ENCODE peak calls at places on chromosome 1, in four cellular contexts. L is GM12864, K is adrenal gland, O is fibroblast of lung. A is an unnamed sample.

GRCh38 chr1:230832466-230832865 is 35.9 kb downstream of the C1orf198 start:
- DNase-seq in O (peak; percentile 41), K (no peak), L (no peak), A (no peak)

GRCh38 chr1:79815115-79815514 is 808.6 kb upstream of the ADGRL4 start:
- DNase-seq in O (peak; percentile 11), K (no peak), L (no peak), A (no peak)

GRCh38 chr1:159938905-159939587 is 6.4 kb downstream of the IGSF9 start:
- DNase-seq in K (no peak), O (no peak), L (no peak), A (no peak)

GRCh38 chr1:217620814-217621213 is 10.1 kb downstream of the GPATCH2 start:
- DNase-seq in O (no peak), K (no peak), L (peak; percentile 66), A (no peak)

GRCh38 chr1:207024202-207025143 is 8.1 kb downstream of the C1orf116 start:
- DNase-seq in L (no peak), O (peak; percentile 69), K (peak; percentile 81), A (no peak)

GRCh38 chr1:41683681-41684500 is 199.4 kb upstream of the EDN2 start:
- DNase-seq in O (peak; percentile 46), L (no peak), K (no peak), A (no peak)

GRCh38 chr1:177937174-177937770 is 32.6 kb downstream of the SEC16B start:
- DNase-seq in O (no peak), L (no peak), K (no peak), A (no peak)

GRCh38 chr1:150410582-150411101 is 46.7 kb downstream of the RPRD2 start:
- DNase-seq in O (peak; percentile 54), L (no peak), K (peak; percentile 40), A (no peak)

GRCh38 chr1:154971341-154971998 is 923 bp upstream of the SHC1 start:
- DNase-seq in K (peak; percentile 72), O (no peak), L (no peak), A (no peak)

GRCh38 chr1:221449801-221450470 is 292.0 kb downstream of the DUSP10 start:
- DNase-seq in K (no peak), O (peak; percentile 71), L (no peak), A (no peak)

GRCh38 chr1:210376836-210377377 is 48.2 kb downstream of the HHAT start:
- DNase-seq in L (no peak), O (peak; percentile 83), K (no peak), A (no peak)

GRCh38 chr1:119687391-119688079 is 24.2 kb upstream of the PHGDH start:
- DNase-seq in O (peak; percentile 24), K (no peak), L (no peak), A (no peak)

GRCh38 chr1:38578444-38578951 is 281.1 kb downstream of the RRAGC start:
- DNase-seq in K (no peak), L (no peak), O (peak; percentile 16), A (no peak)

GRCh38 chr1:147665521-147665920 is 4.8 kb downstream of the ACP6 start:
- DNase-seq in O (no peak), L (no peak), K (no peak), A (no peak)

GRCh38 chr1:232726048-232726779 is 79.0 kb upstream of the MAP10 start:
- DNase-seq in O (peak; percentile 92), L (no peak), K (no peak), A (no peak)

DNA sequence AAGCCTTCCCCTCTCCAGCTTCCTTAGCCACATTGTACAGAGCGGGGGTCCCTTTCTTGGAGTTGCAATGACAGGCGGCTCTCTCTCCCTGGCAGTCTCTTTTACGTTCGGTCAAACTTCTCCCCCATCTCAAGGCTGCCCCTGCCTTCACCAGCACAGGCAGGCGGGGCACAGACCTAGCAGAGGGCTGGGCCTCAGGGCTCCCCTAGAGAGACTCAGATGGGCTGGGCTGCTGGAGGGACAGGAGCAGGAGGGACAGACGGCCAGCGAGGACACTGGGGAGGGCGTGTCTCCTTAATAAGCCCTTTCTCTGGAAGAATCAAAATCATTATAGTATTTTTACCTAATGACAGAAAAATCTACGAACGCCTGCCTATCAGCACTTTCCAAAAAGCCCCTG is 79.6 kb downstream of the CASZ1 start:
- DNase-seq in K (no peak), O (no peak), L (no peak), A (no peak)
- H3K4me3 ChIP-seq in K (no peak overlapping the region), O (no peak overlapping the region), L (no peak overlapping the region), A (no peak overlapping the region)

DNA sequence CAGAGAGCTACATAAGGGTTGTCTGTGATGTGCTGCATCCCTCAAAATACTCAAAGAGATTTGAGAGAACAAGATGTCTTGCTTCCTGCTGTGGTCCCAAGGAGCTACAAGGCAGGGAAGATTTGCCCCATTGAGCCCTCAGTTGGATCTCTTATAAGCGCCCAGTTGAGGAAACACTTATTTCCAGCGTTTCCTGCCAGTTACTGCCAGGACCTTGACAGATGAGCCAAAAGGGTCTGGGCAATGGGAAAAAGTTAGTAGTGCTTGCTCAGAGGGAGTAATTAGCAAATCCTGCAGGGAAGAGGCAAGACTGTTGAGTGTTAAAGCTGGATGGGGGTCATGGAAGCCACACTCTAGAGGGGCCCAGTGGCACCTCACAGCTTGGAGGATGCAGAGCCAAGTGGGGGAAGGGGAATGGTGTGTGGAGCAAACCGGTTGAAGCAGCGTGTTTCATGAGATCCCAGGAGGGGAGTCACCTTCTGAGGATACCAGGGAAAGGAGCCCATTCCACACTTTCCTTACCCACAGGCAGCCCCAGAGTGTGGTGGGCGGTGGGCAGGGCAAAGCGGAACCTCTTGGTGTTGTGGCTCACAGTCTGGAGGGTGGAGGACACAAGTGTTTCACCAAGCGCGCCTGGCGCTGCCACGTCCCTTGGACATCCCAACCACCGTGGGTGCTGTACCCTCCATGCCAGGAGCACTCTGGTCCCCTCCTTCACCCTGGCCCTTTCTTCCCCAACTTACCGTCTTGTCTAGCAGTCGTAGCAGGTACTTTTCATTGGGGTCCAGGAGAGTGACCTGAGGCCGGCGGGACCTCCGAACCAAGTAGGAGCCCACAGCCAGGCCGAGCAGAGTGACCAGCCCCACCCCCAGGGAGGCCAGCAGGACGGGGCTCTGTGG is 802 bp downstream of the CYB5R1 start:
- DNase-seq in O (no peak), L (no peak), K (peak; percentile 29), A (no peak)
- H3K4me3 ChIP-seq in O (peak overlapping the region; percentile 93), L (peak overlapping the region; percentile 91), K (peak overlapping the region; percentile 45), A (peak overlapping the region; percentile 93)

GRCh38 chr1:25999419-25999818 is 1.6 kb upstream of the PAFAH2 start:
- DNase-seq in K (no peak), L (no peak), O (no peak), A (no peak)

GRCh38 chr1:25994402-25994801 is 3.5 kb downstream of the PAFAH2 start:
- DNase-seq in L (no peak), K (no peak), O (no peak), A (no peak)

GRCh38 chr1:25996966-25997758 is 701 bp downstream of the PAFAH2 start:
- DNase-seq in O (peak; percentile 38), L (no peak), K (peak; percentile 70), A (peak; percentile 53)

GRCh38 chr1:25997759-25998074 is at the start of gene PAFAH2:
- DNase-seq in O (no peak), L (no peak), K (no peak), A (no peak)

DNA sequence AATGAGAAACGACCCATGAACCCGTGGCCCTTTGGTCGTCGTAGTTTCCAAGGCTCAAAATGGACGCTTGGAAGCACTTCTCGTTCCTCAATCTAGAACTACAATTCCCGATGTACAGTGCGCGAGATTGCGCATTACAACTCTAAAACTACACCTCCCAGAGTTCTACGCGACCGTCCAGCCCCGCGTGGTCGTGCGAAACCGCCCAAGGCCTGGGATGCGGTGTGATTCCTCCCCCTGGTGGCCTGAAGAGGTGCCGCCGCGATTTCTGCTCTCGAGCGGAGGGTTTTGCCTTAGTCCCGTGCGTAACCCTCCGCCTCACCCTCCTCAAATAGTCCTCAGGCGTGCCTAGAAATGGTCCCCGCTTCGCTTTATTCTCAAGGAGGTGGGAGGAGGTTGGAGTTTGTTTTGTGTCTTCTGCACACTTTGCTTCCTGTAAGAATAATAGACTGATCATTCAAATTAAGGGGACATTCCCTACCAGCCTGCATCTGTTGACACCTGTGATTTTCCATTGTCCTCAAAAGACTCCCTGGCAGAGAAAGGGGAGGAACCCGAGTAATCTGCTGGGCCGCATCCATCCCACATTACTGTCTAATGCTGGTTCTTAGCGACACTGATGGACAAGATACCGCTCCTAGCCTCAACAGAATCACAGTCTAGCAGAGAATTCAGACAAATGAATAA is 355 bp upstream of the PAFAH2 start:
- DNase-seq in L (peak; percentile 99), O (peak; percentile 99), K (peak; percentile 99), A (peak; percentile 90)
- H3K4me3 ChIP-seq in L (peak overlapping the region; percentile 74), O (peak overlapping the region; percentile 73), K (no peak overlapping the region), A (peak overlapping the region; percentile 70)

DNA sequence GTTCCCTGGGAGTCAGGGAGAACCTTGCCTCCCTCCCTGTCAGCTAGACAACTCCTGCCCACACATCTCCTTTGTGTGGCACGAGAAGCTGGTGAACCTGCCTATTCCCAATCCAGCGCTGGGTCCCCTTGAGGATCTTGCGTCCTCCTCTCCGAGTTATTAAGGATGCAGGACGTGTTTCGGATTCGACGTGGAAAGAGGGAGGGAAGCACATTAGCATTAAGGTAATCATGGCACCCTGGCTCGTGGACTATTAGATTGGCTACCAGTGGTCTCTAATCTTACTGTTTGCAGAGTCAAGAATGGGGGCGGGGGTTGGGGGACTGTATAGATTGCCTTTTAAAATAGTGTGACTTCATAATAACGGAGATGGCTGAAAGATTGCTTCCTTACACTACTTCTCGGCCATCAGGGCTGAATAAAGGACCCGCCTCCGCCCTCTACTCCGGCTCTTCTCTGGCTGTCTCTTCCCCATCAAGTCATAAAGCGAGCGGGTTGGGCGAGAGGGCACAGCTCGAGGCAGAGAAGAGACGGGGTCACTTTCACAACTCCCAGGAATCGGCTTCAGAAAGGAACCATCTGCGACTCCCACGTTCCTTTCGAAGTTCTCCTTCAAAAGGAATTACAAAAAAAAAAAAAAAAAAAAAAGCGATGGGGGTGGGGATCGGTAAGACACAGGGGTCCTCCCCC is 1.7 kb downstream of the LRRC7 start:
- DNase-seq in O (peak; percentile 4), K (no peak), L (no peak), A (no peak)
- H3K4me3 ChIP-seq in O (no peak overlapping the region), K (no peak overlapping the region), L (no peak overlapping the region), A (no peak overlapping the region)